ENCODE peak calls at places on chromosomes 4 and X, in five cellular contexts. S is CD8-positive, alpha-beta memory T cell; U is transverse colon; C is H1; P is lower lobe of right lung. A is an unnamed sample.

GRCh38 chr4:2930821-2931764 is 32.1 kb downstream of the NOP14 start:
- DNase-seq in S (no peak), U (peak; percentile 45), C (no peak), P (peak; percentile 88), A (no peak)

GRCh38 chr4:5893013-5893580 is at the start of gene CRMP1:
- DNase-seq in S (no peak), U (no peak), C (no peak), P (no peak), A (no peak)

GRCh38 chrX:15600071-15600470 is 689 bp downstream of the ACE2 start:
- DNase-seq in S (no peak), U (no peak), C (no peak), P (no peak), A (no peak)

GRCh38 chr4:3442959-3443749 is 1.4 kb downstream of the HGFAC start:
- DNase-seq in S (peak; percentile 61), U (peak; percentile 47), C (no peak), P (no peak), A (peak; percentile 25)

GRCh38 chr4:181688886-181689285 is 554.3 kb upstream of the TENM3 start:
- DNase-seq in S (no peak), U (no peak), C (no peak), P (no peak), A (no peak)

GRCh38 chrX:152847281-152847680 is 16.4 kb downstream of the NSDHL start:
- DNase-seq in S (no peak), U (no peak), C (no peak), P (no peak), A (no peak)

GRCh38 chr4:7358100-7358735 is 76.5 kb downstream of the PSAPL1 start:
- DNase-seq in S (no peak), U (no peak), C (no peak), P (no peak), A (no peak)

GRCh38 chr4:72641611-72642010 is 72.6 kb upstream of the ADAMTS3 start:
- DNase-seq in S (no peak), U (no peak), C (no peak), P (no peak), A (no peak)

GRCh38 chr4:107379054-107379869 is 340.8 kb downstream of the PAPSS1 start:
- DNase-seq in S (no peak), U (no peak), C (no peak), P (no peak), A (no peak)

GRCh38 chr4:117700111-117700892 is 334.0 kb upstream of the NDST3 start:
- DNase-seq in S (no peak), U (no peak), C (no peak), P (no peak), A (peak; percentile 11)

GRCh38 chr4:157984285-157984911 is 188.4 kb downstream of the GASK1B start:
- DNase-seq in S (no peak), U (no peak), C (no peak), P (no peak), A (no peak)

GRCh38 chrX:119654112-119654531 is 38.8 kb downstream of the SEPTIN6 start:
- DNase-seq in S (no peak), U (no peak), C (no peak), P (no peak), A (no peak)

GRCh38 chr4:10091531-10092181 is 24.9 kb downstream of the WDR1 start:
- DNase-seq in S (no peak), U (no peak), C (no peak), P (peak; percentile 44), A (no peak)

GRCh38 chrX:39309721-39310152 is 508.5 kb downstream of the MID1IP1 start:
- DNase-seq in S (no peak), U (no peak), C (no peak), P (no peak), A (no peak)

GRCh38 chr4:78910612-78911011 is 28.6 kb downstream of the PAQR3 start:
- DNase-seq in S (no peak), U (no peak), C (no peak), P (no peak), A (no peak)

GRCh38 chr4:148238086-148238485 is 204.1 kb downstream of the NR3C2 start:
- DNase-seq in S (no peak), U (no peak), C (no peak), P (no peak), A (no peak)

DNA sequence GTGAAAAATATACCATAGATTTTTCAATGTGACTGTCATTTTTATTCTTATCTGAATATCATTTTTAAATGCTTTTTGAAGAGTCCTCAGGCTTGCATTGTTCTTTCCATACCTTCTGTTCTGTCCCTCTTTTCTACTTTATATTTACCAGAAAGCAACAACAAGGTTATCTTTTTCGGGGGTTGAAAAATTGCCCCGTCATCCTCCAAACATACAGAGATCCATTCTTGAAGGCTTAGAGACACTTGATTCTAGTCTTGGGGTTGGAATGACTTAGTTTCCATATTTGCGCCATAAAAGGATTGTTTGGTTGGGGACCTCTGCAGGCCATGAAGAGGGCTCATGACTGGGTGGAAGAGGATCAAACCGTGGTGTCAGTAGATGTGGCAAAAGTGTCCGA is 63.5 kb downstream of the FAM114A1 start:
- DNase-seq in S (no peak), U (no peak), C (no peak), P (no peak), A (no peak)
- H3K36me3 ChIP-seq in S (no peaks in the 10 kb centered on the region), U (peaks cover 37% of the 10 kb centered on the region), C (no peaks in the 10 kb centered on the region), P (peaks cover 96% of the 10 kb centered on the region), A (no peaks in the 10 kb centered on the region)

GRCh38 chr4:182901337-182901736 is 15.8 kb downstream of the DCTD start:
- DNase-seq in S (no peak), U (no peak), C (no peak), P (no peak), A (no peak)
- H3K36me3 ChIP-seq in S (no peaks in the 10 kb centered on the region), U (no peaks in the 10 kb centered on the region), C (no peaks in the 10 kb centered on the region), P (peaks cover 62% of the 10 kb centered on the region), A (no peaks in the 10 kb centered on the region)

GRCh38 chrX:154353172-154353843 is 21.1 kb downstream of the FLNA start:
- DNase-seq in S (no peak), U (no peak), C (no peak), P (no peak), A (no peak)
- H3K36me3 ChIP-seq in S (peaks cover 49% of the 10 kb centered on the region), U (no peaks in the 10 kb centered on the region), C (peaks cover 41% of the 10 kb centered on the region), P (peaks cover 97% of the 10 kb centered on the region), A (peaks cover 94% of the 10 kb centered on the region)

GRCh38 chrX:54812306-54812705 is 4.8 kb downstream of the MAGED2 start:
- DNase-seq in S (no peak), U (no peak), C (no peak), P (no peak), A (no peak)
- H3K36me3 ChIP-seq in S (peaks cover 33% of the 10 kb centered on the region), U (no peaks in the 10 kb centered on the region), C (peaks cover 14% of the 10 kb centered on the region), P (peaks cover 60% of the 10 kb centered on the region), A (peaks cover 31% of the 10 kb centered on the region)

DNA sequence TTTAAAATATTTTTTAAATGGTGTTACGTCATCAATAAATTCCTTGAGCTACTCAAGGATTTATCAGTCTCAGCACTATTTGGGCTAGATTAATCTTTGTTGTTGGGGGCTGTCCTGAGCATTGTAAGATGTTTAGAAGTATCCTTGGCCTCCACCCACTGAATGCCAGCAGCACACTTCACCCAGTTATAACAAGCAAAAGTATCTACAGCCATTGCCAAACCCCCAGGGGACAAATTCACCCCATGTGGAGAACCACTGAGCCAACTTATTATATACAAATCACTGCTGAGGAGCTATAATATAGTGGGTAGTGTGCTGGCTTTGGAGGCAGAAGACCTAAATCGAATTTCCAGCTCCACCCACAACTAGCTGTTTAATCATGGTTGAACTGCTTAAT is 58.3 kb downstream of the ATP10D start:
- DNase-seq in S (no peak), U (no peak), C (no peak), P (no peak), A (no peak)
- H3K36me3 ChIP-seq in S (no peaks in the 10 kb centered on the region), U (peaks cover 13% of the 10 kb centered on the region), C (no peaks in the 10 kb centered on the region), P (peaks cover 25% of the 10 kb centered on the region), A (no peaks in the 10 kb centered on the region)

GRCh38 chrX:153868576-153869472 is 17.1 kb downstream of the L1CAM start:
- DNase-seq in S (no peak), U (no peak), C (no peak), P (no peak), A (no peak)
- H3K36me3 ChIP-seq in S (no peaks in the 10 kb centered on the region), U (no peaks in the 10 kb centered on the region), C (peaks cover 2% of the 10 kb centered on the region), P (no peaks in the 10 kb centered on the region), A (peaks cover 7% of the 10 kb centered on the region)

DNA sequence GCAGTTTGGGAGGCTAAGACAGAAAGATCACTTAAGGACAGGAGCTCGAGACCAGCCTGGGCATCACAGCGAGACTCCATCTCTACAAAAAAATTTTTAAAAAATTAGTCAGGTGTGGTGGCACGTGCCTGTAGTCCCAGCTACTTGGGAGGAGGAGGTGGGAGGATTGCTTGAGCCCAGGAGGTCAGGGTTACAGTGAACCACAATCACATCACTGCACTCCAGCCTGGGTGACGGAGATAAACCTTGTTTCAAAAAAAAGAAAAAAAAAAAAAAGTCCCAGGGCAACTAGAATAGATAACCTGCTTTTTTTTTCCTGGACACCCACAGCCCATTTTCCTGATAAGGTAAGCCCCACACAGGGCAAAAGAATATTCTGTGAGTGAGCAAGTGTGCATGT is 96.3 kb downstream of the C4orf51 start:
- DNase-seq in S (no peak), U (no peak), C (no peak), P (no peak), A (no peak)
- H3K36me3 ChIP-seq in S (peaks cover 9% of the 10 kb centered on the region), U (peaks cover 7% of the 10 kb centered on the region), C (peaks cover 9% of the 10 kb centered on the region), P (peaks cover 26% of the 10 kb centered on the region), A (peaks cover 17% of the 10 kb centered on the region)